ENCODE peak calls at places on chromosomes 11 and 22, in four cellular contexts. Y, A, D and J are unnamed samples.

GRCh38 chr11:74672956-74673895 is 58.0 kb downstream of the CHRDL2 start:
- DNase-seq in D (peak; percentile 93), Y (no peak), A (peak; percentile 26), J (no peak)

GRCh38 chr22:17903564-17904295 is 120.6 kb downstream of the MICAL3 start:
- DNase-seq in Y (peak; percentile 51), D (no peak), A (no peak), J (no peak)

GRCh38 chr22:27531782-27532530 is 269.6 kb downstream of the MN1 start:
- DNase-seq in A (no peak), D (no peak), Y (no peak), J (no peak)

GRCh38 chr22:32625985-32626384 is 151.4 kb downstream of the FBXO7 start:
- DNase-seq in Y (no peak), D (no peak), A (no peak), J (no peak)

GRCh38 chr11:27718346-27718852 is 18.1 kb upstream of the BDNF start:
- DNase-seq in D (peak; percentile 58), A (no peak), Y (no peak), J (no peak)

GRCh38 chr22:27378343-27378800 is 423.2 kb downstream of the MN1 start:
- DNase-seq in A (no peak), Y (no peak), D (no peak), J (no peak)

GRCh38 chr22:49301398-49302149 is 526.1 kb downstream of the BRD1 start:
- DNase-seq in A (peak; percentile 16), D (no peak), Y (peak; percentile 73), J (peak; percentile 74)

GRCh38 chr11:2397005-2397404 is 3.5 kb upstream of the TSSC4 start:
- DNase-seq in Y (no peak), D (no peak), A (no peak), J (no peak)

GRCh38 chr22:19823638-19824196 is 31.0 kb downstream of the GNB1L start:
- DNase-seq in Y (no peak), D (no peak), A (peak; percentile 26), J (peak; percentile 59)

GRCh38 chr22:29914165-29914564 is 31.2 kb downstream of the MTMR3 start:
- DNase-seq in A (no peak), D (no peak), Y (no peak), J (no peak)

GRCh38 chr11:124143034-124143433 is 27.8 kb downstream of the VWA5A start:
- DNase-seq in Y (no peak), D (no peak), A (no peak), J (no peak)

GRCh38 chr22:29112102-29112501 is 39.3 kb downstream of the KREMEN1 start:
- DNase-seq in D (no peak), Y (no peak), A (peak; percentile 39), J (no peak)

GRCh38 chr22:43988116-43988817 is 33.0 kb downstream of the SAMM50 start:
- DNase-seq in Y (no peak), D (no peak), A (no peak), J (no peak)

GRCh38 chr11:131592152-131592551 is 221.7 kb downstream of the NTM start:
- DNase-seq in A (no peak), D (no peak), Y (no peak), J (no peak)

GRCh38 chr11:119942583-119943338 is 195.2 kb downstream of the TRIM29 start:
- DNase-seq in D (no peak), Y (no peak), A (no peak), J (no peak)

GRCh38 chr11:93585758-93586157 is 42.6 kb upstream of the SMCO4 start:
- DNase-seq in A (no peak), D (no peak), Y (no peak), J (no peak)

GRCh38 chr22:46758867-46759290 is 3.6 kb upstream of the TBC1D22A start:
- DNase-seq in D (no peak), A (peak; percentile 69), Y (peak; percentile 11), J (no peak)

GRCh38 chr11:73998846-73999575 is 9.9 kb downstream of the UCP3 start:
- DNase-seq in A (no peak), D (no peak), Y (no peak), J (peak; percentile 52)

GRCh38 chr11:118878187-118878586 is 5.5 kb upstream of the CXCR5 start:
- DNase-seq in A (no peak), Y (no peak), D (no peak), J (no peak)